ENCODE peak calls at places on chromosomes 3 and 15, in nine cellular contexts. One of them, this sample, is unnamed.

GRCh38 chr3:98712726-98713125 is 50.4 kb upstream of the ST3GAL6 start:
- DNase-seq in left cardiac atrium: no peak
- DNase-seq in activated T-cell treated with anti-CD3 and anti-CD28 coated beads for 4 hours: no peak
- DNase-seq in left ventricle myocardium inferior: no peak
- DNase-seq in fibroblast of the conjunctiva: no peak
- DNase-seq in substantia nigra: no peak
- DNase-seq in NCI-H460: no peak
- DNase-seq in anterior cingulate cortex: no peak
- DNase-seq in A549: no peak
- DNase-seq in this sample: no peak

GRCh38 chr3:143266936-143267335 is 147.4 kb downstream of the CHST2 start:
- DNase-seq in left cardiac atrium: no peak
- DNase-seq in activated T-cell treated with anti-CD3 and anti-CD28 coated beads for 4 hours: no peak
- DNase-seq in left ventricle myocardium inferior: no peak
- DNase-seq in fibroblast of the conjunctiva: no peak
- DNase-seq in substantia nigra: no peak
- DNase-seq in NCI-H460: no peak
- DNase-seq in anterior cingulate cortex: no peak
- DNase-seq in A549: no peak
- DNase-seq in this sample: no peak

GRCh38 chr3:112984485-112984884 is 6.3 kb upstream of the GTPBP8 start:
- DNase-seq in left cardiac atrium: no peak
- DNase-seq in activated T-cell treated with anti-CD3 and anti-CD28 coated beads for 4 hours: peak
- DNase-seq in left ventricle myocardium inferior: no peak
- DNase-seq in fibroblast of the conjunctiva: no peak
- DNase-seq in substantia nigra: no peak
- DNase-seq in NCI-H460: no peak
- DNase-seq in anterior cingulate cortex: no peak
- DNase-seq in A549: no peak
- DNase-seq in this sample: peak

GRCh38 chr3:189967254-189967865 is 153.3 kb downstream of the P3H2 start:
- DNase-seq in left cardiac atrium: no peak
- DNase-seq in activated T-cell treated with anti-CD3 and anti-CD28 coated beads for 4 hours: no peak
- DNase-seq in left ventricle myocardium inferior: no peak
- DNase-seq in fibroblast of the conjunctiva: peak
- DNase-seq in substantia nigra: no peak
- DNase-seq in NCI-H460: peak
- DNase-seq in anterior cingulate cortex: no peak
- DNase-seq in A549: peak
- DNase-seq in this sample: no peak

GRCh38 chr3:153706706-153707105 is 414.5 kb upstream of the ARHGEF26 start:
- DNase-seq in left cardiac atrium: no peak
- DNase-seq in activated T-cell treated with anti-CD3 and anti-CD28 coated beads for 4 hours: no peak
- DNase-seq in left ventricle myocardium inferior: no peak
- DNase-seq in fibroblast of the conjunctiva: no peak
- DNase-seq in substantia nigra: no peak
- DNase-seq in NCI-H460: no peak
- DNase-seq in anterior cingulate cortex: no peak
- DNase-seq in A549: no peak
- DNase-seq in this sample: no peak

GRCh38 chr3:4570840-4571621 is 77.9 kb downstream of the ITPR1 start:
- DNase-seq in left cardiac atrium: no peak
- DNase-seq in activated T-cell treated with anti-CD3 and anti-CD28 coated beads for 4 hours: no peak
- DNase-seq in left ventricle myocardium inferior: no peak
- DNase-seq in fibroblast of the conjunctiva: no peak
- DNase-seq in substantia nigra: no peak
- DNase-seq in NCI-H460: no peak
- DNase-seq in anterior cingulate cortex: no peak
- DNase-seq in A549: no peak
- DNase-seq in this sample: no peak

GRCh38 chr3:108662141-108662738 is 72.7 kb downstream of the DZIP3 start:
- DNase-seq in left cardiac atrium: no peak
- DNase-seq in activated T-cell treated with anti-CD3 and anti-CD28 coated beads for 4 hours: peak
- DNase-seq in left ventricle myocardium inferior: no peak
- DNase-seq in fibroblast of the conjunctiva: peak
- DNase-seq in substantia nigra: no peak
- DNase-seq in NCI-H460: peak
- DNase-seq in anterior cingulate cortex: no peak
- DNase-seq in A549: peak
- DNase-seq in this sample: peak

GRCh38 chr15:83504365-83504764 is 57.2 kb downstream of the SH3GL3 start:
- DNase-seq in left cardiac atrium: no peak
- DNase-seq in activated T-cell treated with anti-CD3 and anti-CD28 coated beads for 4 hours: no peak
- DNase-seq in left ventricle myocardium inferior: no peak
- DNase-seq in fibroblast of the conjunctiva: no peak
- DNase-seq in substantia nigra: no peak
- DNase-seq in NCI-H460: no peak
- DNase-seq in anterior cingulate cortex: no peak
- DNase-seq in A549: no peak
- DNase-seq in this sample: no peak

This sample was measured in T follicular helper cell.